ENCODE peak calls at places on chromosomes 11 and 22, in four cellular contexts. One of them, this sample, is unnamed.

GRCh38 chr22:47158457-47158856 is 396.0 kb downstream of the TBC1D22A start:
- DNase-seq in lower leg skin: no peak
- DNase-seq in right lobe of liver: no peak
- DNase-seq in GM12891: no peak
- DNase-seq in this sample: no peak

GRCh38 chr11:123797065-123797940 is 8.8 kb downstream of the OR6M1 start:
- DNase-seq in lower leg skin: no peak
- DNase-seq in right lobe of liver: no peak
- DNase-seq in GM12891: no peak
- DNase-seq in this sample: no peak

GRCh38 chr11:35126879-35127576 is 11.9 kb upstream of the CD44 start:
- DNase-seq in lower leg skin: no peak
- DNase-seq in right lobe of liver: no peak
- DNase-seq in GM12891: no peak
- DNase-seq in this sample: no peak

GRCh38 chr22:23029521-23030228 is 40.6 kb upstream of the GNAZ start:
- DNase-seq in lower leg skin: no peak
- DNase-seq in right lobe of liver: no peak
- DNase-seq in GM12891: no peak
- DNase-seq in this sample: no peak

GRCh38 chr11:134372961-134373360 is 39.1 kb downstream of the B3GAT1 start:
- DNase-seq in lower leg skin: no peak
- DNase-seq in right lobe of liver: no peak
- DNase-seq in GM12891: no peak
- DNase-seq in this sample: no peak

GRCh38 chr11:72833792-72834501 is 19.7 kb downstream of the ATG16L2 start:
- DNase-seq in lower leg skin: peak
- DNase-seq in right lobe of liver: no peak
- DNase-seq in GM12891: no peak
- DNase-seq in this sample: no peak

GRCh38 chr22:45226681-45227186 is 14.0 kb downstream of the KIAA0930 start:
- DNase-seq in lower leg skin: peak
- DNase-seq in right lobe of liver: peak
- DNase-seq in GM12891: no peak
- DNase-seq in this sample: no peak

GRCh38 chr11:120168108-120168959 is 30.4 kb upstream of the TRIM29 start:
- DNase-seq in lower leg skin: peak
- DNase-seq in right lobe of liver: no peak
- DNase-seq in GM12891: no peak
- DNase-seq in this sample: no peak

GRCh38 chr11:115924744-115925567 is 420.7 kb upstream of the CADM1 start:
- DNase-seq in lower leg skin: no peak
- DNase-seq in right lobe of liver: no peak
- DNase-seq in GM12891: no peak
- DNase-seq in this sample: peak

GRCh38 chr11:78683774-78684173 is 109.1 kb upstream of the NARS2 start:
- DNase-seq in lower leg skin: no peak
- DNase-seq in right lobe of liver: no peak
- DNase-seq in GM12891: no peak
- DNase-seq in this sample: no peak

GRCh38 chr11:70703141-70704052 is 305.1 kb downstream of the CTTN start:
- DNase-seq in lower leg skin: no peak
- DNase-seq in right lobe of liver: no peak
- DNase-seq in GM12891: no peak
- DNase-seq in this sample: no peak

GRCh38 chr11:7673724-7674434 is 579 bp upstream of the CYB5R2 start:
- DNase-seq in lower leg skin: peak
- DNase-seq in right lobe of liver: no peak
- DNase-seq in GM12891: no peak
- DNase-seq in this sample: no peak

GRCh38 chr11:114301927-114302326 is 5.7 kb downstream of the NNMT start:
- DNase-seq in lower leg skin: no peak
- DNase-seq in right lobe of liver: no peak
- DNase-seq in GM12891: no peak
- DNase-seq in this sample: no peak

GRCh38 chr11:73270855-73271477 is 1.2 kb upstream of the P2RY6 start:
- DNase-seq in lower leg skin: peak
- DNase-seq in right lobe of liver: no peak
- DNase-seq in GM12891: no peak
- DNase-seq in this sample: no peak

GRCh38 chr11:46612326-46612725 is 4.7 kb downstream of the HARBI1 start:
- DNase-seq in lower leg skin: no peak
- DNase-seq in right lobe of liver: no peak
- DNase-seq in GM12891: no peak
- DNase-seq in this sample: no peak

GRCh38 chr11:46615756-46616155 is 1.3 kb downstream of the HARBI1 start:
- DNase-seq in lower leg skin: no peak
- DNase-seq in right lobe of liver: no peak
- DNase-seq in GM12891: no peak
- DNase-seq in this sample: peak

GRCh38 chr11:46618789-46619188 is 1.4 kb downstream of the ATG13 start:
- DNase-seq in lower leg skin: no peak
- DNase-seq in right lobe of liver: no peak
- DNase-seq in GM12891: no peak
- DNase-seq in this sample: no peak

GRCh38 chr11:46616551-46617450 is at the start of gene HARBI1:
- DNase-seq in lower leg skin: peak
- DNase-seq in right lobe of liver: peak
- DNase-seq in GM12891: peak
- DNase-seq in this sample: peak

DNA sequence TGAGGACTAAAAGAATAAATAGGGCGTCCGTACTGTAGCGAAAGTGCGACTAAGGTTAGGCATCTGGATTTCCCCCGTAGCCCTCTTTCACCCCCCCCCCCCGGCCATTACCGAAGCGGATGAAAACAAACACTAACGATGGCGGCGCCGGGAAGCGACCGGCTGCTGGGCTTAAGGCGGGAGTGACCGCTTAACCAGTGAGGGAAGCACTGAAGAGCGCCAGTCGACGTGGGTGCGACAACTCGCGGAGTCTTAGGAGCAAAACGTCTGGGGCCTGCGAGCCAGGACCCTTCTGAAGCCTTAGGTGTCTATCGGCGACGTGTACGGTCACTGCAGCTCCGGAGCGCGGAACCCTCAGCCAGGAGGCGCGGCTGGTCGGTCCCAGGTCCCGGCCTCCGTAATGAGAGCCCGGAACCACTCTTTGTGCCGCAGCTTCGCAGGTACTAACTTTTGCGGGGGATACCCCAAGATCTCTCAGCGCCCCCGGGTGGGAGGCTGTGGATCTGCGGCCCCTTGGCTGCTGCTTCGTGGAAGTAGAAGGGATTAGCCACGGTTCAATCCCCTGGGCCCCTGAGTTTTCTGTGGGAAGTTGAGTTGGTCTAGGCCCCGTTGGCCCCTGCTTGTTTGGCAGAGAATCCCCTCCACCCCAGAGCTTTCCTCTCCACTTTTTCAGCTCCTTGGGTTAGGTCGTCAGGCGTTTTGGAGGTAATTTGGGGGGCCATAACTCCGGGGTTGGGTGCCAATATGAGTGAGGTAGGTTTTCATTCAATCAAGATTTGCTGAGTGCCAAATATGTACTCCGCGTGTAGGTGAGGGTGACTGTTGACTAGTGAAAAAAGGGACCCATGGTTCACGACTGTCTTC is at the start of gene ATG13:
- DNase-seq in lower leg skin: peak
- DNase-seq in right lobe of liver: peak
- DNase-seq in GM12891: peak
- DNase-seq in this sample: peak
- TF ChIP-seq POLR2A in lower leg skin: no peak
- TF ChIP-seq POLR2A in right lobe of liver: no peak
- TF ChIP-seq POLR2A in GM12891: no peak
- TF ChIP-seq POLR2A in this sample: no peak

DNA sequence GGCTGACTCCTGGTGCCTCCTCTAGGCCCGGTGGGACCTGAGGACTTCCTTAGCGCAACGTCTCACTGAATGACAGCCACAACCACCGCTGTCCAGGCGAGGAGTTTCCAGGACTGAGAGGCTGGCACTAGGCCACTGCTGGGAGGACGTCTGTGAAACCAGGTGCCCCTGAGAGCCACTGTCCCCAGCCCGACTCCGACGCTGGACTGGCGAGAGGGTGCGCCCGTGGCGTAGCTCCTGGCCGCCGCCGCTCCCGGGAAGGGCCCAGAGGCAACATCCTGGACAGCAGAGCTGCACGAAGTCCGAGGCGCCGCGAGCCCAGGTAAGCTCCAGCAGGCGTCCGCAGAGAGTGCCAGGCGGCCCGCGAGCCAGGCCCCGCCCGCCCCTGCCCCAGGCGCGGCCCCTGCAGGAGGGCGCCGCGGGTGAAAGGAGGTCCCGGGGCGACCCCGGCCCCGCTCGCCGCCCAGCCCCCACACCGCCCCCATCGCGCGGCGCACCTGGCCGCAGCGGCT is 525 bp downstream of the DGCR2 start:
- DNase-seq in lower leg skin: peak
- DNase-seq in right lobe of liver: peak
- DNase-seq in GM12891: no peak
- DNase-seq in this sample: peak
- TF ChIP-seq POLR2A in lower leg skin: no peak
- TF ChIP-seq POLR2A in right lobe of liver: no peak
- TF ChIP-seq POLR2A in GM12891: no peak
- TF ChIP-seq POLR2A in this sample: no peak

GRCh38 chr22:50434849-50435700 is 39.8 kb downstream of the SBF1 start:
- DNase-seq in lower leg skin: no peak
- DNase-seq in right lobe of liver: peak
- DNase-seq in GM12891: no peak
- DNase-seq in this sample: no peak

GRCh38 chr22:50436841-50437341 is 37.9 kb downstream of the SBF1 start:
- DNase-seq in lower leg skin: no peak
- DNase-seq in right lobe of liver: peak
- DNase-seq in GM12891: no peak
- DNase-seq in this sample: no peak

GRCh38 chr22:50435701-50436115 is 39.1 kb downstream of the SBF1 start:
- DNase-seq in lower leg skin: no peak
- DNase-seq in right lobe of liver: no peak
- DNase-seq in GM12891: no peak
- DNase-seq in this sample: no peak

GRCh38 chr22:50437511-50438304 is 37.1 kb downstream of the SBF1 start:
- DNase-seq in lower leg skin: no peak
- DNase-seq in right lobe of liver: peak
- DNase-seq in GM12891: no peak
- DNase-seq in this sample: no peak

GRCh38 chr22:50436134-50436830 is 38.6 kb downstream of the SBF1 start:
- DNase-seq in lower leg skin: no peak
- DNase-seq in right lobe of liver: peak
- DNase-seq in GM12891: no peak
- DNase-seq in this sample: no peak
- TF ChIP-seq POLR2A in lower leg skin: no peak
- TF ChIP-seq POLR2A in right lobe of liver: no peak
- TF ChIP-seq POLR2A in GM12891: no peak
- TF ChIP-seq POLR2A in this sample: no peak

DNA sequence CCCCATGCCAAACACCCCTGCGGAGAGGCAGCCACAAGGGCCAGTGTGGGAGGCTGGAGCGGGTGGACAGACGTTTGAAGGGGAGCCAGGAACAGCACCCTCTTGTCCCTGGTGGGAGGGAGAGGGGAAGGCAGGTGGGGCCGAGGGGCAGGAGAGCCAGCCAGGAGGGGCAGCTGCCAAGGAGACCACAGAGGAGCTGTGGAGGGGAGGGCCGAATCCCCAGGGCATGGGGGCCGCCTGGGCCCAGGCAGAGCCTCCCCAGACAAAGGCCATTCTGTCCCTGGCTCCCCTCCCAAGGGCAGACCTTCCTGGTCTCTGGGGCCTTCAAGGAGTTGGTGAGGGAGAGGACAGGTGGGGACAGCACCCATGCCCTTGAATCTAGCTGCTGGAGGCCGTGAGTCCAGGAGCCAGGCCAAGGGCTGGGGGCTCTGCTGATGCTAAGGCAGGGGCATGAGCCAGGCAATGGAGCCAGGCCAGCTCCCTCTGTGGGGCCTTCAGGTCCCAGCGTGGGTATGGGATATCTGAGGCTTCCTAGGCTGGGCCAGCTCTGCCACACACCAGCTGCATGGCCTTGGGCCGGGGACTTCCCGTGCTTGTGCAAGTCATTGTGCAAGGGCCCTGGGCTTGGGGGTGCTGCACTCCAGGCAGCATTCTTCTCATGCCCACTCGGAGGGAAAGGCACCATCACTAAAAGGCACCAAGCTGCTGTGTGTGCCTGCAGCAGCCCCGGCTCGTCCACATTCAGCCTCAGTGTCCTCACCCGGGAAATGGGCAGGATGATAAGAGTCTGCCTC is 11.4 kb downstream of the EMID1 start:
- DNase-seq in lower leg skin: peak
- DNase-seq in right lobe of liver: peak
- DNase-seq in GM12891: peak
- DNase-seq in this sample: no peak
- TF ChIP-seq POLR2A in lower leg skin: no peak
- TF ChIP-seq POLR2A in right lobe of liver: no peak
- TF ChIP-seq POLR2A in GM12891: no peak
- TF ChIP-seq POLR2A in this sample: no peak

DNA sequence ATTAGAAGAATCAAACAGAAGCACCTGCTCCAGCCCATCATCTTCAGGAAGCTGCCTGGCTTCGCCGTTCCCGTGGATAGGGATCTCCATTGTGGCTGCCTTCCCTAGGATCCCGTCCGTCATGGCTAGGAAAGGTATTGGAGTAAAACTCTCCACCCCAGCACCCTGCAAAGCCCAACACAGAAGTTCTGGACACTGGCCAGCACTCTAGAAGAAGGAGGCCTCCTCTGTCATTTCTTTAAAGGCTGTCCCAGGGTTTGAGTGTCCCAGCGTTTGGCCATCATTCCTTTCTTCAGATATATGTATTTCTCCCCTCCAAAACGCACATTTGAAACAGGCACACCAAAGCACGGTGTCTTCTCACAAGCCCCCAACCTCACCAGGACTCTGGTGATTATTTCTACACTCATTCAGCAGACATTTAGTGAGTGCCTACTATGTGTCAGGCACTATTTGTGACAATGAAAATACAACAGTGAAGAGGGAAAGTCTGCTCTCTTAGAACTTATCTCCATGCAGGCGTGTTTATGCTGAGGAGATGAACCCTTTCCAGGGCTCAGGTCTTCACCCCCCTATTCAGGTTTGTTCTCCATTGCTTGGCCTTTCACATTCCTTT is 724 bp downstream of the ARFIP2 start:
- DNase-seq in lower leg skin: no peak
- DNase-seq in right lobe of liver: no peak
- DNase-seq in GM12891: no peak
- DNase-seq in this sample: no peak
- TF ChIP-seq POLR2A in lower leg skin: no peak
- TF ChIP-seq POLR2A in right lobe of liver: no peak
- TF ChIP-seq POLR2A in GM12891: no peak
- TF ChIP-seq POLR2A in this sample: no peak

GRCh38 chr11:130003717-130004001 is 1.0 kb upstream of the PRDM10 start:
- DNase-seq in lower leg skin: no peak
- DNase-seq in right lobe of liver: peak
- DNase-seq in GM12891: no peak
- DNase-seq in this sample: no peak

GRCh38 chr11:130000552-130001176 is 2.0 kb downstream of the PRDM10 start:
- DNase-seq in lower leg skin: peak
- DNase-seq in right lobe of liver: peak
- DNase-seq in GM12891: no peak
- DNase-seq in this sample: no peak

GRCh38 chr11:130001491-130002351 is 914 bp downstream of the PRDM10 start:
- DNase-seq in lower leg skin: peak
- DNase-seq in right lobe of liver: peak
- DNase-seq in GM12891: peak
- DNase-seq in this sample: peak

GRCh38 chr11:130002846-130003716 is 446 bp upstream of the PRDM10 start:
- DNase-seq in lower leg skin: peak
- DNase-seq in right lobe of liver: peak
- DNase-seq in GM12891: peak
- DNase-seq in this sample: peak

GRCh38 chr11:130002352-130002845 is at the start of gene PRDM10:
- DNase-seq in lower leg skin: peak
- DNase-seq in right lobe of liver: peak
- DNase-seq in GM12891: peak
- DNase-seq in this sample: peak
- TF ChIP-seq POLR2A in lower leg skin: no peak
- TF ChIP-seq POLR2A in right lobe of liver: peak
- TF ChIP-seq POLR2A in GM12891: peak
- TF ChIP-seq POLR2A in this sample: peak

This sample was measured in H54.